ENCODE peak calls at places on chromosomes 4 and X, in six cellular contexts. Q, R, I, M, P and Z are unnamed samples.

GRCh38 chr4:150209140-150209829 is 131.0 kb downstream of the DCLK2 start:
- DNase-seq in M (peak), R (peak), I (peak), Q (peak), P (no peak), Z (peak)

GRCh38 chr4:152950402-152951274 is 14.5 kb downstream of the FHDC1 start:
- DNase-seq in P (no peak), Q (no peak), I (no peak), R (no peak), M (no peak), Z (no peak)

GRCh38 chrX:131958724-131959123 is 64.4 kb upstream of the STK26 start:
- DNase-seq in I (no peak), P (no peak), Q (no peak), R (no peak), M (no peak), Z (no peak)

GRCh38 chrX:149638860-149639259 is 7.3 kb upstream of the TMEM185A start:
- DNase-seq in R (no peak), M (no peak), P (no peak), I (no peak), Q (no peak), Z (no peak)

GRCh38 chr4:24015782-24016181 is 125.9 kb upstream of the PPARGC1A start:
- DNase-seq in R (no peak), M (no peak), Q (no peak), I (no peak), P (no peak), Z (no peak)

GRCh38 chrX:84729809-84730208 is 227.6 kb upstream of the HDX start:
- DNase-seq in M (peak), P (no peak), I (peak), Q (peak), R (peak), Z (peak)

GRCh38 chr4:38430841-38431240 is 233.2 kb upstream of the KLF3 start:
- DNase-seq in R (no peak), M (no peak), I (no peak), Q (no peak), P (no peak), Z (no peak)

GRCh38 chr4:77193511-77194236 is 36.7 kb downstream of the CCNG2 start:
- DNase-seq in I (peak), Q (no peak), M (peak), P (peak), R (peak), Z (peak)

GRCh38 chr4:168694669-168695068 is 197.8 kb downstream of the PALLD start:
- DNase-seq in R (no peak), I (no peak), Q (no peak), P (no peak), M (no peak), Z (no peak)

GRCh38 chr4:75644095-75644494 is 13.8 kb upstream of the CDKL2 start:
- DNase-seq in Q (no peak), M (no peak), R (no peak), P (no peak), I (no peak), Z (no peak)

GRCh38 chrX:39725928-39726619 is 371.7 kb downstream of the BCOR start:
- DNase-seq in M (no peak), I (no peak), Q (peak), R (no peak), P (peak), Z (no peak)

GRCh38 chrX:136597954-136598353 is 50.0 kb upstream of the CD40LG start:
- DNase-seq in R (no peak), P (no peak), Q (no peak), M (no peak), I (no peak), Z (no peak)

GRCh38 chr4:1345905-1346780 is 865 bp upstream of the UVSSA start:
- DNase-seq in M (peak), R (peak), P (peak), Q (no peak), I (peak), Z (peak)

GRCh38 chr4:151117371-151117962 is 18.0 kb downstream of the RPS3A start:
- DNase-seq in R (peak), P (peak), I (peak), Q (no peak), M (peak), Z (peak)

GRCh38 chrX:139203681-139204575 is 326.6 kb upstream of the F9 start:
- DNase-seq in R (peak), M (peak), P (no peak), Q (no peak), I (no peak), Z (peak)

GRCh38 chr4:105234582-105234981 is 87.9 kb downstream of the TET2 start:
- DNase-seq in I (no peak), P (no peak), M (no peak), R (no peak), Q (no peak), Z (no peak)

GRCh38 chr4:153488719-153489384 is 22.7 kb downstream of the TMEM131L start:
- DNase-seq in P (peak), R (peak), Q (no peak), M (peak), I (no peak), Z (peak)

GRCh38 chrX:110180176-110180927 is 137.5 kb downstream of the AMMECR1 start:
- DNase-seq in I (no peak), M (no peak), P (no peak), Q (peak), R (no peak), Z (no peak)

GRCh38 chrX:7047951-7048350 is 99.6 kb upstream of the STS start:
- DNase-seq in P (no peak), R (no peak), M (no peak), I (no peak), Q (no peak), Z (no peak)
- TF ChIP-seq CTCF in P (no peak), R (no peak), M (no peak), I (no peak), Q (no peak), Z (no peak)

GRCh38 chrX:121000589-121000988 is 15.0 kb upstream of the CT47A1 start:
- DNase-seq in M (no peak), R (peak), P (no peak), Q (no peak), I (no peak), Z (no peak)
- TF ChIP-seq CTCF in M (peak), R (no peak), P (no peak), Q (peak), I (no peak), Z (no peak)

GRCh38 chr4:129146639-129147038 is 50.7 kb downstream of the C4orf33 start:
- DNase-seq in Q (no peak), I (no peak), P (no peak), M (no peak), R (no peak), Z (no peak)
- TF ChIP-seq CTCF in Q (no peak), I (no peak), P (no peak), M (no peak), R (no peak), Z (no peak)

DNA sequence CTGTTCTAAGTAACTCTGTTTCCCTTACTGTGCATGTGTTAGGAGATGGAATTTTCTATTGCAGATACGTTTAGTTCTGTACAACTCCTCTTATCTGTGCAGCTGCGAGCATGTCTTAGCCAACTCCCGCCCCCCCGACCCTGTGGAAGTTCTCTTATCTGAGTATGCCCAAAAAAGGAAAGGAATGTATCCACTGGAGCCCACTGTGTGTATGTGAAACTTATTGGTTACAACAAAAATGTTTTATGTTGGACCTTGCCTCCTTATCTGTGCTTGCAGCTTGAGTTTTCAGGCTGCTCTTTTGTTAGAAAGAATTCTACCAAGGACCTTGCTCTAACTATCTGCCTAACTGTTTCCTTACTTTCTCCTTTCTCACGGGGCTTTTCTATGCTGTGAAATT is 24.2 kb upstream of the DCAF8L2 start:
- DNase-seq in P (no peak), R (no peak), M (no peak), I (no peak), Q (no peak), Z (no peak)
- TF ChIP-seq CTCF in P (no peak), R (no peak), M (no peak), I (no peak), Q (no peak), Z (no peak)

GRCh38 chr4:84451546-84451945 is 47.5 kb downstream of the NKX6-1 start:
- DNase-seq in R (no peak), P (no peak), M (no peak), Q (no peak), I (no peak), Z (no peak)
- TF ChIP-seq CTCF in R (peak), P (no peak), M (peak), Q (peak), I (peak), Z (peak)

GRCh38 chrX:23623797-23624196 is 43.5 kb upstream of the PRDX4 start:
- DNase-seq in Q (no peak), P (no peak), R (no peak), I (no peak), M (no peak), Z (no peak)

GRCh38 chrX:23621621-23622265 is 45.5 kb upstream of the PRDX4 start:
- DNase-seq in M (no peak), P (no peak), Q (no peak), I (no peak), R (no peak), Z (no peak)

GRCh38 chrX:23631136-23631535 is 36.2 kb upstream of the PRDX4 start:
- DNase-seq in R (no peak), I (no peak), Q (no peak), P (no peak), M (no peak), Z (no peak)

GRCh38 chrX:23626651-23627050 is 40.6 kb upstream of the PRDX4 start:
- DNase-seq in M (no peak), P (no peak), R (no peak), Q (no peak), I (no peak), Z (no peak)
- TF ChIP-seq CTCF in M (peak), P (no peak), R (peak), Q (no peak), I (no peak), Z (no peak)

GRCh38 chr4:44869222-44869882 is 143.0 kb upstream of the GNPDA2 start:
- DNase-seq in P (no peak), Q (no peak), R (no peak), I (no peak), M (no peak), Z (no peak)
- TF ChIP-seq CTCF in P (no peak), Q (no peak), R (no peak), I (no peak), M (no peak), Z (no peak)

GRCh38 chrX:115040417-115040816 is 23.0 kb upstream of the IL13RA2 start:
- DNase-seq in P (no peak), M (no peak), R (no peak), Q (no peak), I (no peak), Z (no peak)
- TF ChIP-seq CTCF in P (no peak), M (no peak), R (no peak), Q (no peak), I (no peak), Z (no peak)

GRCh38 chr4:6640292-6641163 is at the start of gene MRFAP1:
- DNase-seq in I (peak), P (peak), Q (peak), R (peak), M (peak), Z (peak)
- TF ChIP-seq CTCF in I (no peak), P (no peak), Q (no peak), R (no peak), M (no peak), Z (no peak)